ENCODE peak calls at places on chromosomes 16 and 17, in six cellular contexts. X is HCT116, J is H1, R is K562, V is GM12878, D is WTC11. G is an unnamed sample.

GRCh38 chr17:66580178-66580577 is 254.7 kb upstream of the CACNG5 start:
- DNase-seq in V (no peak), X (no peak), R (no peak), J (no peak), D (peak; percentile 28), G (no peak)

GRCh38 chr16:56950881-56951771 is 10.6 kb upstream of the CETP start:
- DNase-seq in D (peak; percentile 72), V (no peak), J (no peak), R (peak; percentile 65), X (no peak), G (peak; percentile 72)

GRCh38 chr16:5649762-5650445 is 552.3 kb upstream of the EEF2KMT start:
- DNase-seq in J (no peak), R (no peak), X (no peak), V (no peak), D (no peak), G (no peak)

GRCh38 chr16:31460582-31461002 is 1.3 kb downstream of the ARMC5 start:
- DNase-seq in V (no peak), X (peak; percentile 56), J (no peak), D (no peak), R (peak; percentile 67), G (no peak)

GRCh38 chr17:40188694-40189093 is 11.4 kb downstream of the RAPGEFL1 start:
- DNase-seq in D (no peak), R (no peak), X (no peak), V (no peak), J (no peak), G (no peak)

GRCh38 chr17:60493847-60494321 is 32.2 kb downstream of the APPBP2 start:
- DNase-seq in J (no peak), R (no peak), X (no peak), D (no peak), V (no peak), G (no peak)

GRCh38 chr17:16281351-16281750 is 64.3 kb downstream of the PIGL start:
- DNase-seq in D (no peak), J (no peak), R (no peak), X (no peak), V (no peak), G (no peak)

GRCh38 chr17:31424944-31425582 is 33.6 kb downstream of the RAB11FIP4 start:
- DNase-seq in J (peak; percentile 36), V (no peak), D (no peak), R (peak; percentile 37), X (no peak), G (no peak)

GRCh38 chr16:19375561-19376158 is 42.0 kb upstream of the TMC5 start:
- DNase-seq in X (peak; percentile 60), D (peak; percentile 59), J (peak; percentile 2), V (peak; percentile 28), R (peak; percentile 65), G (peak; percentile 70)

GRCh38 chr17:57086069-57086930 is 1.3 kb downstream of the AKAP1 start:
- DNase-seq in J (no peak), V (no peak), X (no peak), R (peak; percentile 56), D (peak; percentile 36), G (peak; percentile 43)

GRCh38 chr16:26721290-26721689 is 345.4 kb upstream of the C16orf82 start:
- DNase-seq in D (no peak), J (no peak), R (no peak), X (no peak), V (no peak), G (no peak)

GRCh38 chr17:82668631-82669099 is 20.4 kb upstream of the WDR45B start:
- DNase-seq in J (peak; percentile 53), D (peak; percentile 79), R (peak; percentile 70), V (no peak), X (peak; percentile 43), G (peak; percentile 79)

GRCh38 chr17:75084039-75084660 is 3.6 kb upstream of the SLC16A5 start:
- DNase-seq in D (no peak), V (no peak), R (peak; percentile 55), J (no peak), X (no peak), G (no peak)

GRCh38 chr16:414395-415169 is 10.9 kb upstream of the RAB11FIP3 start:
- DNase-seq in D (no peak), R (no peak), V (no peak), J (no peak), X (no peak), G (no peak)

GRCh38 chr16:637081-638018 is 1.2 kb upstream of the METTL26 start:
- DNase-seq in D (peak; percentile 91), X (no peak), J (no peak), V (no peak), R (peak; percentile 89), G (peak; percentile 96)

GRCh38 chr17:13114601-13115024 is 96.8 kb upstream of the ELAC2 start:
- DNase-seq in X (peak; percentile 13), V (no peak), R (peak; percentile 43), D (peak; percentile 69), J (peak; percentile 43), G (peak; percentile 82)

GRCh38 chr17:77475012-77475976 is 334.5 kb downstream of the SEC14L1 start:
- DNase-seq in D (no peak), X (no peak), V (no peak), R (no peak), J (no peak), G (no peak)

GRCh38 chr17:18184143-18185007 is 747 bp downstream of the ALKBH5 start:
- DNase-seq in J (no peak), V (no peak), X (no peak), R (peak; percentile 50), D (peak; percentile 54), G (peak; percentile 24)

GRCh38 chr17:39753514-39754160 is 15.9 kb downstream of the GRB7 start:
- DNase-seq in V (no peak), D (peak; percentile 51), R (no peak), J (no peak), X (no peak), G (peak; percentile 42)

GRCh38 chr16:8866884-8867482 is 1.8 kb downstream of the CARHSP1 start:
- DNase-seq in V (no peak), J (no peak), R (no peak), D (no peak), X (no peak), G (no peak)

GRCh38 chr17:58920773-58921172 is 165.1 kb downstream of the PPM1E start:
- DNase-seq in D (no peak), R (no peak), V (peak; percentile 11), X (no peak), J (no peak), G (no peak)

GRCh38 chr17:58918072-58918471 is 162.4 kb downstream of the PPM1E start:
- DNase-seq in R (no peak), D (no peak), J (no peak), X (no peak), V (no peak), G (peak; percentile 32)

GRCh38 chr17:58913971-58914769 is 158.5 kb downstream of the PPM1E start:
- DNase-seq in X (no peak), J (no peak), R (no peak), V (no peak), D (no peak), G (no peak)

GRCh38 chr17:58917228-58917627 is 161.6 kb downstream of the PPM1E start:
- DNase-seq in X (no peak), R (no peak), V (no peak), D (no peak), J (no peak), G (no peak)

DNA sequence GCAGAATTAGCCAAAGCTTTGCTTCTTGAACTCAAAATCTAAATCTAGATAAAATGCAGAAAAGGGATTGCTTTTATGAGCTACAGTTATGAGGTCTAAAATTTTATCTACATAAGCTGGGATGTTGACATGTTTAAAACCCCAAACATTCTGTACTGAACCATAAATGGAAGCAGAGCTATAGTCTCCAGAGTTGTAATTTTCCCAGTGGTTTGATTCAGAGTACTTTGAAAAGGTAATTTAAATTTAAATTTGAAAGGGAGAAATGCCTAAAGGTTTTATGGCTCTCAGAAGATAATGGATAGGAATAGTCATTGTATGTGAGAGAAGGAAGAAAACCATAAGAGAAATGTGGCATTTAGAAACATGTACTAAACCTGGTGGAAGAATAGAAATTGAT is 163.2 kb downstream of the PPM1E start:
- DNase-seq in R (no peak), X (no peak), J (no peak), D (no peak), V (no peak), G (no peak)
- TF ChIP-seq SP1 in R (no peak), X (no peak), J (no peak), D (no peak), V (no peak), G (no peak)

GRCh38 chr16:85719605-85720318 is 31.0 kb upstream of the GINS2 start:
- DNase-seq in D (no peak), V (no peak), J (no peak), R (no peak), X (no peak), G (no peak)

GRCh38 chr16:85718153-85718477 is 29.4 kb upstream of the GINS2 start:
- DNase-seq in J (no peak), V (no peak), R (no peak), D (no peak), X (no peak), G (no peak)

GRCh38 chr16:85717393-85718152 is 28.8 kb upstream of the GINS2 start:
- DNase-seq in V (no peak), X (peak; percentile 49), J (no peak), R (peak; percentile 86), D (peak; percentile 73), G (peak; percentile 77)

GRCh38 chr16:85720319-85720637 is 30.6 kb downstream of the C16orf74 start:
- DNase-seq in J (no peak), R (no peak), V (no peak), D (no peak), X (no peak), G (no peak)

GRCh38 chr16:85718682-85719081 is 29.9 kb upstream of the GINS2 start:
- DNase-seq in R (peak; percentile 67), X (no peak), V (no peak), D (peak; percentile 77), J (no peak), G (peak; percentile 61)
- TF ChIP-seq SP1 in R (no peak), X (no peak), V (no peak), D (no peak), J (no peak), G (no peak)

GRCh38 chr16:74522160-74522559 is 84.8 kb downstream of the GLG1 start:
- DNase-seq in D (no peak), V (no peak), J (no peak), X (no peak), R (no peak), G (no peak)

GRCh38 chr16:74521691-74522090 is 85.2 kb downstream of the GLG1 start:
- DNase-seq in V (no peak), X (no peak), J (no peak), D (no peak), R (no peak), G (no peak)
- TF ChIP-seq SP1 in V (no peak), X (no peak), J (no peak), D (no peak), R (no peak), G (no peak)

GRCh38 chr16:49500211-49500610 is 126.6 kb downstream of the C16orf78 start:
- DNase-seq in V (no peak), J (no peak), X (no peak), R (no peak), D (no peak), G (no peak)

GRCh38 chr16:49504023-49504364 is 130.4 kb downstream of the C16orf78 start:
- DNase-seq in D (no peak), R (no peak), X (no peak), J (no peak), V (no peak), G (no peak)

GRCh38 chr16:49503242-49504022 is 129.8 kb downstream of the C16orf78 start:
- DNase-seq in D (no peak), J (no peak), V (no peak), X (no peak), R (no peak), G (no peak)

GRCh38 chr16:49504626-49505025 is 131.0 kb downstream of the C16orf78 start:
- DNase-seq in R (no peak), V (no peak), X (no peak), D (no peak), J (no peak), G (no peak)

GRCh38 chr16:49502136-49502881 is 128.7 kb downstream of the C16orf78 start:
- DNase-seq in V (no peak), X (no peak), D (no peak), J (no peak), R (no peak), G (no peak)
- TF ChIP-seq SP1 in V (no peak), X (no peak), D (no peak), J (no peak), R (no peak), G (no peak)